ENCODE peak calls at places on chromosomes 16 and 17, in four cellular contexts. V is IMR-90, U is thoracic aorta, H is choroid plexus epithelial cell. W is an unnamed sample.
A peak's percentile ranks its signal among the peaks of the same experiment; 100 is the strongest.

GRCh38 chr17:64327201-64327930 is 63.3 kb downstream of the PECAM1 start:
- DNase-seq in V (no peak), U (no peak), H (peak; percentile 13), W (peak; percentile 66)

GRCh38 chr17:46157443-46158107 is 35.7 kb downstream of the KANSL1 start:
- DNase-seq in V (peak; percentile 23), U (no peak), H (peak; percentile 73), W (peak; percentile 86)

GRCh38 chr16:70573451-70574121 is 50.0 kb downstream of the SF3B3 start:
- DNase-seq in V (peak; percentile 97), U (no peak), H (peak; percentile 98), W (peak; percentile 99)

GRCh38 chr17:41060052-41060604 is at the start of gene KRTAP2-3:
- DNase-seq in V (peak; percentile 97), U (no peak), H (peak; percentile 84), W (peak; percentile 88)

GRCh38 chr16:23959801-23960072 is 124.0 kb downstream of the PRKCB start:
- DNase-seq in V (no peak), U (no peak), H (no peak), W (no peak)

GRCh38 chr17:82780981-82781893 is 29.4 kb downstream of the TBCD start:
- DNase-seq in V (no peak), U (no peak), H (no peak), W (no peak)

GRCh38 chr17:72725432-72726068 is 366.9 kb downstream of the SLC39A11 start:
- DNase-seq in V (peak; percentile 66), U (no peak), H (peak; percentile 78), W (peak; percentile 62)

GRCh38 chr16:54031107-54031760 is 255.4 kb downstream of the IRX3 start:
- DNase-seq in V (no peak), U (no peak), H (no peak), W (no peak)

GRCh38 chr16:67199011-67199807 is at the start of gene ELMO3:
- DNase-seq in V (no peak), U (no peak), H (no peak), W (no peak)

GRCh38 chr17:5541610-5542202 is 42.6 kb downstream of the NLRP1 start:
- DNase-seq in V (no peak), U (no peak), H (no peak), W (no peak)

GRCh38 chr17:32746280-32746679 is 130.6 kb downstream of the MYO1D start:
- DNase-seq in V (no peak), U (no peak), H (no peak), W (no peak)

GRCh38 chr16:27923751-27924150 is 139.8 kb downstream of the GSG1L start:
- DNase-seq in V (no peak), U (no peak), H (no peak), W (no peak)

GRCh38 chr16:19126300-19126699 is 12.5 kb downstream of the ITPRIPL2 start:
- DNase-seq in V (no peak), U (no peak), H (no peak), W (no peak)

GRCh38 chr17:8314797-8315739 is 5.0 kb downstream of the ARHGEF15 start:
- DNase-seq in V (no peak), U (no peak), H (no peak), W (no peak)

GRCh38 chr17:68297168-68297567 is 5.9 kb downstream of the ARSG start:
- DNase-seq in V (no peak), U (no peak), H (no peak), W (no peak)

GRCh38 chr17:33934696-33935095 is 320.4 kb upstream of the CCL2 start:
- DNase-seq in V (no peak), U (no peak), H (no peak), W (no peak)

GRCh38 chr17:19996086-19996485 is 13.1 kb upstream of the SPECC1 start:
- DNase-seq in V (no peak), U (no peak), H (no peak), W (no peak)

GRCh38 chr17:59830007-59830630 is 62.6 kb downstream of the TUBD1 start:
- DNase-seq in V (peak; percentile 63), U (no peak), H (peak; percentile 70), W (peak; percentile 85)

GRCh38 chr17:80906364-80907259 is 85.0 kb upstream of the CHMP6 start:
- DNase-seq in V (no peak), U (no peak), H (no peak), W (no peak)

GRCh38 chr17:17440938-17441730 is 35.7 kb upstream of the MED9 start:
- DNase-seq in V (no peak), U (no peak), H (no peak), W (no peak)

GRCh38 chr16:65083181-65083845 is 38.5 kb downstream of the CDH11 start:
- DNase-seq in V (peak; percentile 45), U (no peak), H (no peak), W (peak; percentile 47)

GRCh38 chr16:84228321-84228838 is 11.4 kb downstream of the KCNG4 start:
- DNase-seq in V (peak; percentile 89), U (peak; percentile 72), H (peak; percentile 88), W (peak; percentile 90)

GRCh38 chr17:75412455-75413317 is 7.2 kb upstream of the GRB2 start:
- DNase-seq in V (peak; percentile 62), U (no peak), H (peak; percentile 78), W (peak; percentile 83)

GRCh38 chr17:40854175-40854814 is 12.7 kb downstream of the KRT12 start:
- DNase-seq in V (peak; percentile 93), U (no peak), H (peak; percentile 90), W (peak; percentile 88)

GRCh38 chr16:89785523-89786155 is 30.8 kb downstream of the FANCA start:
- DNase-seq in V (no peak), U (no peak), H (no peak), W (no peak)

GRCh38 chr17:58334661-58335060 is 6.1 kb upstream of the TSPOAP1 start:
- DNase-seq in V (no peak), U (no peak), H (no peak), W (no peak)
- H3K4me3 ChIP-seq in V (no peak overlapping the region), U (no peak overlapping the region), H (no peak overlapping the region), W (no peak overlapping the region)

DNA sequence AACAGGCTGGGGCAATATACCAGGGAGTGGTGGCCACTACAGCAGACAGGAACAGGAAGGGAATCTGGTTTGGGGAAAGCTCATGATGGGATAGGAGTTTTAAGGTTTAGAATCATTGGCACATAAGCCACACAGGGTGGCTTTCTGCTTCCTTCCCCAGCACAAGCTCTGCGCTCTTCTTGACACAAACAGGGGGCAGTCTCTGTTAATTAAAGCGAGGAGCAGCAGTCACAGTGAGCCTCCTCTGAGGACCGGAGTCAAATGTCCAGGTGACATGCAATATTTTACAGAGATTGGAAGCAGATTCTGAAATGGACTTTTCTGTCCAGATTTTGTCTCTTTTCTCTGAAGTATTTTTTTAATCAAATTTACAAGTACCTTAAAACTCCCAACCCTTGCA is 2.8 kb upstream of the SHISA9 start:
- DNase-seq in V (no peak), U (no peak), H (no peak), W (no peak)
- TF ChIP-seq CTCF in V (no peak), U (no peak), H (no peak), W (no peak)

DNA sequence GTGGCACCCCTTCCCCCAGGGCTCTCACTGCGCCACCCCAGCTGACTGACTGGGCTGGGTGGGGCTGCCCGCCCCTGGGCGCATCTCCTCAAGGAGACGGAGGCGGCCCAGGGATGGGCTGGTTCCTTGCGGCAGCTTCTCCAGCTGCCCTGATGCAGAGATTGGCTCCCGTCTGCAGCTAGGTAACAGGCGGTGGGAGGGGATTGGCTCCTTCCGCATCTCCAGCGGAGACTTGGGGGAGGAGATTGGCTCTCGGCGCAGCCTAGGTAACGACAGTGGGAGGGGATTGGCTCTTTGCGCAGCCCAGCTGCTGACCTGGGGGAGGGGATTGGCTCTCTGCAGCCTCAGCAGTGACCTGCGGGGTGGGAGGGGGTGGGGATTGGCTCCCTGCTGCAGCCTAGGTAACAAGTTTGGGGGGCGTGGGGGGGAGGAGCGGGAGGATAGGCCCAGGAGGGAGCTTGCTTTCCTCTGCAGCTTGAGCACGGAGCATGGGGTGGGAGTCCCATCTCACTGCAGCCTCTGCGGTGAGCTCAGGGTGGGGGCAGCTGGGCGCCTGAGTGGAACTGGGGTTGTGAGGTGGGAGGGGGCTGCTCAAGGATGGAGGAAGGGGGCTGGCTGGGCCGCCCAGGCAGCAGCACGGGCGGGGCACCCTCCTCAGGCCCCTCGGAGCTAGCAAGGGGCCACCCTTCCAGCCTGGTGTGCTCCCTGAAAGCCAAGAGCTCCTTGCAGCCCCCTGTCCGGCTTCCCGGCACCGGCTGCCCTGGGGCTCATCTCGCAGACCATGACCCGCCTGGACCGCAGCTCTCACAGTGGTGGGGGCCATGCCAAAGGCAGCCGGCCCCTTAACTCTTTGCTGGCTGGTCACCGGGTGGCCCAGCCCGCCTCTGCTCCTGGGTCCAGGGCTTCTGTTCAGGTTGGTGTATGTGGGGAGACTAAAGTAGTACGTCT is 6.4 kb downstream of the NFE2L1 start:
- DNase-seq in V (peak; percentile 60), U (no peak), H (peak; percentile 98), W (peak; percentile 84)
- H3K4me3 ChIP-seq in V (no peak overlapping the region), U (peak overlapping the region; percentile 88), H (peak overlapping the region; percentile 81), W (peak overlapping the region; percentile 69)

GRCh38 chr16:73399997-73400396 is 352.1 kb upstream of the ZFHX3 start:
- DNase-seq in V (no peak), U (no peak), H (no peak), W (no peak)
- TF ChIP-seq CTCF in V (no peak), U (no peak), H (no peak), W (no peak)

GRCh38 chr17:3959295-3959899 is 4.8 kb downstream of the ATP2A3 start:
- DNase-seq in V (peak; percentile 83), U (no peak), H (peak; percentile 49), W (peak; percentile 34)

GRCh38 chr17:3962217-3963069 is 1.8 kb downstream of the ATP2A3 start:
- DNase-seq in V (no peak), U (no peak), H (no peak), W (no peak)

GRCh38 chr17:3959921-3960601 is 4.2 kb downstream of the ATP2A3 start:
- DNase-seq in V (no peak), U (no peak), H (no peak), W (no peak)

GRCh38 chr17:3961564-3962047 is 2.6 kb downstream of the ATP2A3 start:
- DNase-seq in V (no peak), U (no peak), H (no peak), W (no peak)

DNA sequence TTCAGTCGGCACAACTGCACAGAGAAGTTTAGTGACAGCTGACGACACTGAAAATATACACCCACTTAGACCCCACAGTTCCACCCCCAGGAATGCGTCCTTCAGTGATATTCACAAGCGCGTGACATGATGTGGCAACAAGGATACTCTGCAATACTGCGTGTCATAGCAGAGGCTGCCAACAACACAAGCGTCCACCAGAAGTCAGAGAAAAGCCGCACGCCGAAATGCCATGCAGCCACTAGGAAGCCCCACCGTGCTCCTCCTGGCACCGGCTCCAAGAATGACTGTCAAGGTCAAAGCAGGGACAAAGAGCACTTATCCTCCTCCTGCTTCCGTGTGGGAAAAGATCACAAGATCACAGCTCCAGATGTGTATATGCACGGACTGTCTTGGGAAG is 3.5 kb downstream of the ATP2A3 start:
- DNase-seq in V (peak; percentile 55), U (no peak), H (no peak), W (no peak)
- H3K4me3 ChIP-seq in V (no peak overlapping the region), U (no peak overlapping the region), H (no peak overlapping the region), W (no peak overlapping the region)

GRCh38 chr16:2001456-2002355 is 7.9 kb downstream of the ZNF598 start:
- DNase-seq in V (no peak), U (no peak), H (no peak), W (no peak)
- TF ChIP-seq CTCF in V (no peak), U (no peak), H (no peak), W (no peak)